ENCODE peak calls at places on chromosomes 16 and 17, in five cellular contexts. X, R, E, I and J are unnamed samples.

GRCh38 chr16:47463771-47464624 is 2.9 kb downstream of the PHKB start:
- DNase-seq in I (no peak), R (no peak), X (no peak), E (no peak), J (no peak)

GRCh38 chr17:68074279-68074678 is 38.7 kb downstream of the KPNA2 start:
- DNase-seq in I (no peak), R (no peak), E (no peak), X (no peak), J (no peak)

GRCh38 chr16:86347916-86348555 is 162.3 kb upstream of the FOXF1 start:
- DNase-seq in I (no peak), R (no peak), E (no peak), X (no peak), J (no peak)

GRCh38 chr16:84295203-84295850 is 649 bp downstream of the WFDC1 start:
- DNase-seq in R (no peak), X (no peak), E (no peak), I (no peak), J (no peak)

GRCh38 chr16:24504467-24505345 is 34.7 kb upstream of the RBBP6 start:
- DNase-seq in R (peak; percentile 74), E (peak; percentile 5), X (peak; percentile 55), I (peak; percentile 61), J (peak; percentile 52)

GRCh38 chr16:88685156-88686061 is 898 bp downstream of the SNAI3 start:
- DNase-seq in E (no peak), I (no peak), R (peak; percentile 67), X (peak; percentile 71), J (no peak)

GRCh38 chr17:5049314-5049819 is 14.1 kb upstream of the SLC52A1 start:
- DNase-seq in E (no peak), I (no peak), R (no peak), X (peak; percentile 21), J (no peak)

GRCh38 chr17:64245218-64246145 is 17.6 kb downstream of the TEX2 start:
- DNase-seq in R (no peak), X (no peak), E (no peak), I (no peak), J (no peak)

GRCh38 chr17:80192268-80192667 is 22.4 kb downstream of the CARD14 start:
- DNase-seq in R (peak; percentile 57), I (no peak), E (no peak), X (no peak), J (peak; percentile 71)

GRCh38 chr16:22681551-22681880 is 132.4 kb upstream of the HS3ST2 start:
- DNase-seq in R (no peak), I (no peak), E (no peak), X (no peak), J (no peak)

GRCh38 chr17:79835953-79836951 is 3.0 kb downstream of the CBX4 start:
- DNase-seq in R (peak; percentile 67), E (no peak), X (no peak), I (no peak), J (no peak)

GRCh38 chr17:47288531-47289116 is 35.0 kb downstream of the ITGB3 start:
- DNase-seq in I (no peak), X (no peak), E (no peak), R (no peak), J (no peak)

GRCh38 chr17:45221081-45221996 is at the start of gene FMNL1:
- DNase-seq in R (no peak), E (no peak), X (peak; percentile 53), I (no peak), J (no peak)

GRCh38 chr17:924711-925480 is 54.7 kb downstream of the NXN start:
- DNase-seq in X (no peak), R (peak; percentile 97), I (no peak), E (no peak), J (no peak)

GRCh38 chr16:2811703-2812471 is 5.2 kb upstream of the PRSS21 start:
- DNase-seq in R (no peak), I (no peak), E (no peak), X (no peak), J (no peak)

GRCh38 chr16:63385714-63386113 is 1349.5 kb upstream of the CDH8 start:
- DNase-seq in R (no peak), E (no peak), X (no peak), I (no peak), J (no peak)

GRCh38 chr16:569445-570254 is at the start of gene PIGQ:
- DNase-seq in I (peak; percentile 96), E (no peak), R (peak; percentile 47), X (peak; percentile 61), J (peak; percentile 45)

GRCh38 chr16:59410451-59410850 is 676.3 kb upstream of the GOT2 start:
- DNase-seq in E (no peak), I (no peak), X (no peak), R (no peak), J (no peak)

GRCh38 chr16:79097090-79097489 is 503.4 kb downstream of the MAF start:
- DNase-seq in R (no peak), I (no peak), E (no peak), X (no peak), J (no peak)

GRCh38 chr16:11407047-11407982 is 62.1 kb downstream of the RMI2 start:
- DNase-seq in I (peak; percentile 75), R (peak; percentile 79), E (peak; percentile 30), X (peak; percentile 63), J (peak; percentile 49)

GRCh38 chr17:79792984-79793923 is 3.6 kb downstream of the CBX8 start:
- DNase-seq in I (no peak), R (no peak), E (no peak), X (no peak), J (no peak)

GRCh38 chr17:27424941-27425340 is 31.3 kb upstream of the KSR1 start:
- DNase-seq in R (no peak), X (no peak), E (no peak), I (no peak), J (no peak)

GRCh38 chr16:51150894-51151320 is at the start of gene SALL1:
- DNase-seq in I (no peak), E (no peak), X (no peak), R (no peak), J (no peak)